ENCODE peak calls at places on chromosomes 13 and 19, in six cellular contexts. One of them, this sample, is unnamed.

GRCh38 chr19:37957176-37957575 is 50.2 kb downstream of the SIPA1L3 start:
- DNase-seq in cardiac muscle cell: no peak
- DNase-seq in suprapubic skin: no peak
- DNase-seq in pancreas: no peak
- DNase-seq in endodermal cell: no peak
- DNase-seq in A549: no peak
- DNase-seq in this sample: no peak

GRCh38 chr13:33639158-33639557 is 178.8 kb upstream of the RFC3 start:
- DNase-seq in cardiac muscle cell: peak
- DNase-seq in suprapubic skin: no peak
- DNase-seq in pancreas: no peak
- DNase-seq in endodermal cell: no peak
- DNase-seq in A549: peak
- DNase-seq in this sample: no peak

GRCh38 chr19:2549701-2550191 is 73.8 kb downstream of the GADD45B start:
- DNase-seq in cardiac muscle cell: no peak
- DNase-seq in suprapubic skin: peak
- DNase-seq in pancreas: no peak
- DNase-seq in endodermal cell: no peak
- DNase-seq in A549: no peak
- DNase-seq in this sample: peak

GRCh38 chr19:49889687-49890348 is 6.9 kb downstream of the IL4I1 start:
- DNase-seq in cardiac muscle cell: peak
- DNase-seq in suprapubic skin: no peak
- DNase-seq in pancreas: peak
- DNase-seq in endodermal cell: peak
- DNase-seq in A549: peak
- DNase-seq in this sample: peak

GRCh38 chr13:95471960-95472359 is 80.6 kb upstream of the CLDN10 start:
- DNase-seq in cardiac muscle cell: no peak
- DNase-seq in suprapubic skin: no peak
- DNase-seq in pancreas: no peak
- DNase-seq in endodermal cell: no peak
- DNase-seq in A549: no peak
- DNase-seq in this sample: no peak

GRCh38 chr19:15187026-15188007 is 13.5 kb downstream of the NOTCH3 start:
- DNase-seq in cardiac muscle cell: no peak
- DNase-seq in suprapubic skin: no peak
- DNase-seq in pancreas: no peak
- DNase-seq in endodermal cell: peak
- DNase-seq in A549: peak
- DNase-seq in this sample: no peak

GRCh38 chr13:26259634-26260033 is 5.7 kb downstream of the CDK8 start:
- DNase-seq in cardiac muscle cell: no peak
- DNase-seq in suprapubic skin: no peak
- DNase-seq in pancreas: no peak
- DNase-seq in endodermal cell: no peak
- DNase-seq in A549: no peak
- DNase-seq in this sample: no peak

GRCh38 chr19:55383279-55383788 is 758 bp downstream of the TMEM238 start:
- DNase-seq in cardiac muscle cell: no peak
- DNase-seq in suprapubic skin: no peak
- DNase-seq in pancreas: no peak
- DNase-seq in endodermal cell: peak
- DNase-seq in A549: no peak
- DNase-seq in this sample: no peak

GRCh38 chr13:98613591-98613990 is 36.7 kb upstream of the STK24 start:
- DNase-seq in cardiac muscle cell: no peak
- DNase-seq in suprapubic skin: no peak
- DNase-seq in pancreas: no peak
- DNase-seq in endodermal cell: no peak
- DNase-seq in A549: no peak
- DNase-seq in this sample: no peak

GRCh38 chr19:51691122-51692064 is 1.7 kb upstream of the SPACA6 start:
- DNase-seq in cardiac muscle cell: peak
- DNase-seq in suprapubic skin: peak
- DNase-seq in pancreas: no peak
- DNase-seq in endodermal cell: peak
- DNase-seq in A549: peak
- DNase-seq in this sample: no peak

GRCh38 chr19:39409886-39410619 is 2.4 kb upstream of the PLEKHG2 start:
- DNase-seq in cardiac muscle cell: peak
- DNase-seq in suprapubic skin: peak
- DNase-seq in pancreas: peak
- DNase-seq in endodermal cell: no peak
- DNase-seq in A549: peak
- DNase-seq in this sample: no peak

GRCh38 chr13:78601124-78601885 is 2.0 kb downstream of the POU4F1 start:
- DNase-seq in cardiac muscle cell: no peak
- DNase-seq in suprapubic skin: no peak
- DNase-seq in pancreas: peak
- DNase-seq in endodermal cell: peak
- DNase-seq in A549: no peak
- DNase-seq in this sample: no peak

GRCh38 chr13:58087566-58087965 is 456.0 kb downstream of the PCDH17 start:
- DNase-seq in cardiac muscle cell: no peak
- DNase-seq in suprapubic skin: no peak
- DNase-seq in pancreas: no peak
- DNase-seq in endodermal cell: no peak
- DNase-seq in A549: no peak
- DNase-seq in this sample: no peak

GRCh38 chr13:94272038-94272437 is 207.4 kb downstream of the DCT start:
- DNase-seq in cardiac muscle cell: no peak
- DNase-seq in suprapubic skin: no peak
- DNase-seq in pancreas: no peak
- DNase-seq in endodermal cell: no peak
- DNase-seq in A549: no peak
- DNase-seq in this sample: no peak

GRCh38 chr13:20127563-20128458 is 33.0 kb downstream of the GJA3 start:
- DNase-seq in cardiac muscle cell: peak
- DNase-seq in suprapubic skin: peak
- DNase-seq in pancreas: peak
- DNase-seq in endodermal cell: peak
- DNase-seq in A549: peak
- DNase-seq in this sample: peak

GRCh38 chr19:56905616-56906015 is 65.1 kb upstream of the PEG3 start:
- DNase-seq in cardiac muscle cell: no peak
- DNase-seq in suprapubic skin: no peak
- DNase-seq in pancreas: no peak
- DNase-seq in endodermal cell: no peak
- DNase-seq in A549: no peak
- DNase-seq in this sample: no peak

DNA sequence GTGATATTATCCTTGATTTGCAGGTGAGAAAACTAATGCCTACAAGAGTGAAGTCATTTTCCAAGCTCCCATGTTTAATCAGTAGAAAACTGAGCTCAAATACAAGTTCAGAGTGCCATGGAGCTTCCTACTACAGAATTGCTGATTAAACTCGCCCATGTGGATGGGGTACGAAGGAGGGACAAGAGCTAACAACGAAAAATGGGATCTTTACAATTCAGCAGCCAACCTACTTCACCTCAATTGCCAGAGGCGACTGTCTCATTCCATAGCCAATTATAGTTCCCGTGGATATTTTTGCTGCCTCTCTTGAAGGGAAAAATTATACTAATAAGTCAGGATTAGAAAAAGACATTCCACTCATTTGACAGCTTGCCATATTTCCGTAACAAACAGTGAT is 1155.1 kb downstream of the OLFM4 start:
- DNase-seq in cardiac muscle cell: no peak
- DNase-seq in suprapubic skin: no peak
- DNase-seq in pancreas: no peak
- DNase-seq in endodermal cell: no peak
- DNase-seq in A549: no peak
- DNase-seq in this sample: no peak
- H3K27ac ChIP-seq in cardiac muscle cell: no peak
- H3K27ac ChIP-seq in suprapubic skin: no peak
- H3K27ac ChIP-seq in pancreas: no peak
- H3K27ac ChIP-seq in endodermal cell: no peak
- H3K27ac ChIP-seq in A549: no peak
- H3K27ac ChIP-seq in this sample: no peak

DNA sequence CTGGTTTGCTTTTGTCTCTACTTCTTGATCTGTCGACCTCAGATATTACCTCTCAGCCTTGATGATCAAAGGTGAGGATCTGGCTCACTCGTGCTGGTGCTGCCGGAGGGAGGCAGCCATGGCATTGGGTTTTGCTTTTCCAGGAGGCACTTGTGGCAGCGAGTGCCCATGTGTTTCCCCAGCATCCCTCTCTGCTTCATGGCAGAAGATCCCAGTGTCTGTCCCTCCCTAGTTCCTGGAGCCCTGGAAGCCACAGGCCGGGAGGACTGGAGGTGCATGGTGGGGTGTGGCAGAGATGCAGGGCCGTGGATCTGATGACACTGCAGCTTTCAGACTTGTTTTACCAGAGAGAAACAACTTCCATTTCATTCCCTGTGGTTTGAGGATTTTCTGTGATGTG is 47.5 kb downstream of the ANKRD10 start:
- DNase-seq in cardiac muscle cell: no peak
- DNase-seq in suprapubic skin: no peak
- DNase-seq in pancreas: no peak
- DNase-seq in endodermal cell: peak
- DNase-seq in A549: no peak
- DNase-seq in this sample: no peak
- H3K27ac ChIP-seq in cardiac muscle cell: no peak
- H3K27ac ChIP-seq in suprapubic skin: no peak
- H3K27ac ChIP-seq in pancreas: no peak
- H3K27ac ChIP-seq in endodermal cell: no peak
- H3K27ac ChIP-seq in A549: no peak
- H3K27ac ChIP-seq in this sample: no peak

GRCh38 chr19:40775632-40776022 is 306 bp downstream of the MIA start:
- DNase-seq in cardiac muscle cell: no peak
- DNase-seq in suprapubic skin: no peak
- DNase-seq in pancreas: no peak
- DNase-seq in endodermal cell: no peak
- DNase-seq in A549: no peak
- DNase-seq in this sample: no peak

GRCh38 chr19:40777795-40778044 is 327 bp upstream of the RAB4B start:
- DNase-seq in cardiac muscle cell: no peak
- DNase-seq in suprapubic skin: no peak
- DNase-seq in pancreas: no peak
- DNase-seq in endodermal cell: no peak
- DNase-seq in A549: no peak
- DNase-seq in this sample: no peak

GRCh38 chr19:40776966-40777794 is 867 bp upstream of the RAB4B start:
- DNase-seq in cardiac muscle cell: peak
- DNase-seq in suprapubic skin: peak
- DNase-seq in pancreas: peak
- DNase-seq in endodermal cell: peak
- DNase-seq in A549: peak
- DNase-seq in this sample: peak

GRCh38 chr19:40776364-40776763 is 1.0 kb downstream of the MIA start:
- DNase-seq in cardiac muscle cell: no peak
- DNase-seq in suprapubic skin: no peak
- DNase-seq in pancreas: no peak
- DNase-seq in endodermal cell: no peak
- DNase-seq in A549: no peak
- DNase-seq in this sample: no peak

GRCh38 chr19:40774916-40775631 is at the start of gene MIA:
- DNase-seq in cardiac muscle cell: no peak
- DNase-seq in suprapubic skin: no peak
- DNase-seq in pancreas: no peak
- DNase-seq in endodermal cell: no peak
- DNase-seq in A549: no peak
- DNase-seq in this sample: no peak
- H3K27ac ChIP-seq in cardiac muscle cell: no peak
- H3K27ac ChIP-seq in suprapubic skin: peak
- H3K27ac ChIP-seq in pancreas: no peak
- H3K27ac ChIP-seq in endodermal cell: no peak
- H3K27ac ChIP-seq in A549: no peak
- H3K27ac ChIP-seq in this sample: no peak

DNA sequence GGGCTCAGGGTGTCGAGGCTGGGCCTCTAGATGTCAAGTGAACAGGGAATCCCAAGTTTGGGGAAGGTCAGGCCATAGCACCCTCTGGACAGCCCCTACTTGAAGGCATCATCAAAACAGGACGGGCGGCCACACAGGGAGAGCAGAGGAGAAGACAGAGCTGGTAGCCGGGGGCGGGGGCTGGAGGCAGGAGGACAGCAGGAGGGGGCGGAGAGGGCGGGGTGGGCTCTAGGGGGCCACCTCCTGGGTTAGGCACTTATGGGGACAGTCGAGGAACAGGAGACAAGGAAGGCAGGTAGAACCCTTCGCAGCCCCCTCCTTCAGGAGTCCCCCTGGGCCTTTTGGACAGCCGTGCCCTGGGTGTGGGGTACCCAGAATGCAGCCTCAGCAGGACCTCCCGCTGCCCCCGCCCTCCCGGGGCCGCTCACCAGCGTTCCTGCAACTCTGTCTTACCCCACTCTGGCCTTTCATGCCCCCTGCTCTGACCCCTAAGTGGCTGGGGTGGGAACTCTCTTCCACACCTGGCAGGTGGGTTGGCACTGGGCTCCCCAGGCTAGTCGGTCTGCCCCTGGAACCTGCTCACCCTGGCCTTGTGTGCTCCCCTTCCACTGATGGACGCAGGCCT is 5.8 kb downstream of the SSBP4 start:
- DNase-seq in cardiac muscle cell: no peak
- DNase-seq in suprapubic skin: no peak
- DNase-seq in pancreas: no peak
- DNase-seq in endodermal cell: peak
- DNase-seq in A549: no peak
- DNase-seq in this sample: no peak
- H3K27ac ChIP-seq in cardiac muscle cell: no peak
- H3K27ac ChIP-seq in suprapubic skin: peak
- H3K27ac ChIP-seq in pancreas: no peak
- H3K27ac ChIP-seq in endodermal cell: no peak
- H3K27ac ChIP-seq in A549: peak
- H3K27ac ChIP-seq in this sample: no peak

This sample was measured in caudate nucleus.